ENCODE peak calls at places on chromosomes 4 and X, in eight cellular contexts. M is HCT116, S is transverse colon, E is suprapubic skin, L is upper lobe of left lung, W is SK-N-SH, Q is stomach, P is vagina. I is an unnamed sample. For H3K4me1 and H3K36me3, the result is how much of the 10 kb centered on the place peaks cover.

GRCh38 chr4:114281561-114281960 is 302.1 kb upstream of the ARSJ start:
- DNase-seq in M (no peak), S (no peak), E (no peak), L (no peak), W (no peak), Q (no peak), P (no peak), I (no peak)

GRCh38 chr4:163592207-163592606 is 97.7 kb downstream of the TMA16 start:
- DNase-seq in M (no peak), S (no peak), E (no peak), L (no peak), W (no peak), Q (no peak), P (no peak), I (no peak)

GRCh38 chr4:186105721-186106335 is 1.3 kb downstream of the FAM149A start:
- DNase-seq in M (no peak), S (peak), E (no peak), L (no peak), W (peak), Q (no peak), P (no peak), I (no peak)

GRCh38 chr4:142129473-142129872 is 493.1 kb downstream of the IL15 start:
- DNase-seq in M (no peak), S (no peak), E (no peak), L (no peak), W (no peak), Q (no peak), P (no peak), I (no peak)

GRCh38 chrX:112846787-112847186 is 6.2 kb upstream of the AMOT start:
- DNase-seq in M (no peak), S (no peak), E (no peak), L (no peak), W (no peak), Q (no peak), P (no peak), I (no peak)

GRCh38 chr4:148094149-148094548 is 348.1 kb downstream of the NR3C2 start:
- DNase-seq in M (no peak), S (no peak), E (no peak), L (no peak), W (no peak), Q (no peak), P (no peak), I (no peak)

GRCh38 chrX:44975666-44976263 is 102.8 kb downstream of the KDM6A start:
- DNase-seq in M (no peak), S (no peak), E (no peak), L (no peak), W (no peak), Q (no peak), P (no peak), I (no peak)

GRCh38 chr4:153083447-153083921 is 120.8 kb upstream of the TRIM2 start:
- DNase-seq in M (peak), S (peak), E (no peak), L (no peak), W (peak), Q (peak), P (peak), I (peak)

GRCh38 chrX:13373807-13374187 is 53.9 kb upstream of the ATXN3L start:
- DNase-seq in M (no peak), S (no peak), E (no peak), L (no peak), W (no peak), Q (no peak), P (no peak), I (no peak)

GRCh38 chr4:5528108-5528507 is 180.3 kb downstream of the EVC2 start:
- DNase-seq in M (no peak), S (no peak), E (no peak), L (no peak), W (no peak), Q (no peak), P (no peak), I (no peak)

GRCh38 chrX:39852496-39852895 is 245.3 kb downstream of the BCOR start:
- DNase-seq in M (no peak), S (no peak), E (no peak), L (no peak), W (no peak), Q (no peak), P (no peak), I (no peak)

GRCh38 chr4:32440391-32440790 is 1720.2 kb downstream of the PCDH7 start:
- DNase-seq in M (no peak), S (no peak), E (no peak), L (no peak), W (no peak), Q (no peak), P (no peak), I (no peak)

GRCh38 chr4:113468165-113469022 is 293.1 kb downstream of the CAMK2D start:
- DNase-seq in M (peak), S (peak), E (peak), L (no peak), W (peak), Q (peak), P (peak), I (no peak)

GRCh38 chrX:108036298-108036973 is 8.4 kb upstream of the VSIG1 start:
- DNase-seq in M (no peak), S (no peak), E (no peak), L (no peak), W (no peak), Q (no peak), P (no peak), I (no peak)

GRCh38 chr4:101597204-101597603 is 193.3 kb upstream of the BANK1 start:
- DNase-seq in M (no peak), S (no peak), E (no peak), L (no peak), W (no peak), Q (no peak), P (no peak), I (no peak)

GRCh38 chr4:140752669-140753068 is 3.5 kb downstream of the TBC1D9 start:
- DNase-seq in M (no peak), S (no peak), E (no peak), L (no peak), W (no peak), Q (no peak), P (no peak), I (no peak)
- H3K4me1 ChIP-seq in M (under half), S (under half), E (under half), L (under half), W (under half), Q (under half), P (under half), I (half or more)

GRCh38 chr4:74166823-74167222 is 8.9 kb downstream of the MTHFD2L start:
- DNase-seq in M (no peak), S (no peak), E (no peak), L (no peak), W (no peak), Q (no peak), P (no peak), I (peak)

GRCh38 chr4:74161676-74162450 is 3.9 kb downstream of the MTHFD2L start:
- DNase-seq in M (no peak), S (no peak), E (no peak), L (no peak), W (no peak), Q (no peak), P (no peak), I (no peak)

GRCh38 chr4:74168841-74169240 is 10.9 kb downstream of the MTHFD2L start:
- DNase-seq in M (no peak), S (no peak), E (no peak), L (no peak), W (no peak), Q (no peak), P (no peak), I (no peak)

GRCh38 chr4:74166135-74166534 is 8.2 kb downstream of the MTHFD2L start:
- DNase-seq in M (no peak), S (no peak), E (no peak), L (no peak), W (no peak), Q (no peak), P (no peak), I (no peak)

DNA sequence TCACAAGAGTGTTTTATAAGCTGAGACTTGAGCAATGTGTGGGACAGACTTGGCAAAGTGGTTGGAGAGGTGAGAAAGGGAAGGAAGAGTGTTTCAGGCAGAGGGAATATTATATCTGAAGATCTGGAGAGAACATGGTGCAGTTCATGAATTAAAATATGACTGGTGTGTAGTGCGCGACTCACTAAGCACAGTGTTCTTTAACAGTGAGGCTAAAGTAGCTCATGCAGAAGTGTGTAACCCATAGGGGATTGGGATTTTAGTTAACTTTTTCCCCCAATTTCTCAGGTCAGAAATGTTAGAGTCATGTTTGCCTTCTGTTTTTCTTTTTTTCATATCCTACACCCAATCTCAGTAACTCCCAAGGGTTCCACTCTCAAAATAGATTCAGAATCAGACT is 9.7 kb downstream of the MTHFD2L start:
- DNase-seq in M (no peak), S (no peak), E (no peak), L (no peak), W (no peak), Q (no peak), P (no peak), I (no peak)
- TF ChIP-seq POLR2AphosphoS5 in M (no peak), S (no peak), E (no peak), L (no peak), W (no peak), Q (no peak), P (no peak), I (no peak)

DNA sequence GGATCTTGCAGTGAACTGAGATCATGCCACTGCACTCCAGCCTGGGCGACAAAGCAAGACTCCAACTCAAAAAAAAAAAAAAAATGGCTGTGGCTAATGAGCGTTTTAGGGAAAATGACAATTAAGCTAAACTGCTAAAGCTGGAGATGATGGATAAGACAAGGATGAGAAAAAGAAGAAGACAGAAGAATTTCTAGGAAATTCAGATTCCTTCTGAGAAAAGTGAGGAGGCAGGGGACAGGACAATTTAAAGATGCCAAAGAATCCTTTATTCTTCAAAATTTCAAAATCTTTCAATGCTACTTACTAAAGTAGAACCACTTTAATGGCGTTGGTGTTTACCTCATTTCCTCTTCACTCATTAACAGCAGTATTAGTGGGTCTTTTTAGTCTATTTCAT is 7.7 kb downstream of the PALLD start:
- DNase-seq in M (no peak), S (no peak), E (no peak), L (no peak), W (no peak), Q (no peak), P (no peak), I (no peak)
- H3K36me3 ChIP-seq in M (under half), S (under half), E (under half), L (under half), W (under half), Q (under half), P (under half), I (under half)

GRCh38 chrX:154738013-154738738 is 12.7 kb downstream of the GAB3 start:
- DNase-seq in M (no peak), S (peak), E (no peak), L (no peak), W (no peak), Q (no peak), P (no peak), I (no peak)
- H3K4me1 ChIP-seq in M (under half), S (under half), E (under half), L (under half), W (under half), Q (under half), P (under half), I (under half)